ENCODE peak calls at places on chromosomes 2 and 18, in nine cellular contexts. Z, H, E, O, M, S, U, Y and A are unnamed samples.
A peak's percentile ranks its signal among the peaks of the same experiment; 100 is the strongest.

GRCh38 chr18:25132786-25133496 is 219.0 kb downstream of the ZNF521 start:
- DNase-seq in Z (no peak), O (no peak), Y (no peak), U (no peak), E (no peak), S (no peak), M (no peak), H (no peak), A (no peak)

GRCh38 chr2:197168705-197169104 is 141.9 kb downstream of the ANKRD44 start:
- DNase-seq in S (peak; percentile 92), O (no peak), Y (peak; percentile 69), H (peak; percentile 80), E (peak; percentile 52), U (peak; percentile 76), M (no peak), Z (peak; percentile 61), A (peak; percentile 71)

GRCh38 chr2:8314063-8314462 is 367.8 kb upstream of the ID2 start:
- DNase-seq in E (no peak), U (no peak), H (no peak), S (no peak), Z (no peak), M (no peak), O (no peak), Y (no peak), A (no peak)

GRCh38 chr2:69509011-69509749 is 71.9 kb upstream of the NFU1 start:
- DNase-seq in U (no peak), M (no peak), E (no peak), H (no peak), O (no peak), Z (no peak), S (peak; percentile 32), Y (peak; percentile 51), A (no peak)

GRCh38 chr2:166926657-166927056 is 38.4 kb downstream of the XIRP2 start:
- DNase-seq in E (no peak), Z (no peak), S (no peak), M (no peak), H (no peak), U (no peak), O (no peak), Y (no peak), A (no peak)

GRCh38 chr2:1563943-1564342 is 150.7 kb downstream of the TPO start:
- DNase-seq in Y (no peak), M (no peak), S (no peak), H (no peak), U (no peak), E (no peak), Z (no peak), O (no peak), A (no peak)

GRCh38 chr18:41347057-41347456 is 608.0 kb upstream of the PIK3C3 start:
- DNase-seq in Z (no peak), Y (peak; percentile 28), S (no peak), U (peak; percentile 57), O (no peak), E (no peak), H (peak; percentile 68), M (no peak), A (no peak)

GRCh38 chr18:57436965-57437333 is 1.8 kb downstream of the ONECUT2 start:
- DNase-seq in H (no peak), E (no peak), O (no peak), Y (no peak), U (no peak), S (no peak), Z (no peak), M (no peak), A (no peak)

GRCh38 chr2:69134546-69134945 is 121.6 kb downstream of the ANTXR1 start:
- DNase-seq in O (no peak), U (no peak), Z (no peak), E (no peak), M (no peak), Y (peak; percentile 37), S (no peak), H (no peak), A (no peak)

GRCh38 chr2:36360834-36361233 is 5.3 kb downstream of the CRIM1 start:
- DNase-seq in O (no peak), E (no peak), U (no peak), H (no peak), Z (no peak), S (no peak), Y (no peak), M (no peak), A (no peak)

GRCh38 chr18:448116-448515 is 52.4 kb downstream of the COLEC12 start:
- DNase-seq in S (no peak), O (no peak), Y (no peak), U (no peak), H (no peak), M (no peak), E (no peak), Z (no peak), A (no peak)

GRCh38 chr2:75099521-75099922 is 99.8 kb downstream of the TACR1 start:
- DNase-seq in U (no peak), E (no peak), Z (no peak), O (no peak), H (no peak), M (no peak), Y (no peak), S (no peak), A (no peak)

GRCh38 chr2:75102011-75102410 is 97.3 kb downstream of the TACR1 start:
- DNase-seq in U (no peak), O (no peak), S (no peak), E (no peak), M (no peak), Y (no peak), Z (no peak), H (no peak), A (no peak)

GRCh38 chr2:75100011-75100680 is 99.2 kb downstream of the TACR1 start:
- DNase-seq in S (no peak), M (no peak), U (peak; percentile 42), O (peak; percentile 71), Z (no peak), E (no peak), Y (peak; percentile 79), H (peak; percentile 32), A (peak; percentile 71)

GRCh38 chr2:75100691-75101236 is 98.6 kb downstream of the TACR1 start:
- DNase-seq in H (no peak), U (no peak), Z (no peak), Y (no peak), E (no peak), O (no peak), M (no peak), S (no peak), A (no peak)

DNA sequence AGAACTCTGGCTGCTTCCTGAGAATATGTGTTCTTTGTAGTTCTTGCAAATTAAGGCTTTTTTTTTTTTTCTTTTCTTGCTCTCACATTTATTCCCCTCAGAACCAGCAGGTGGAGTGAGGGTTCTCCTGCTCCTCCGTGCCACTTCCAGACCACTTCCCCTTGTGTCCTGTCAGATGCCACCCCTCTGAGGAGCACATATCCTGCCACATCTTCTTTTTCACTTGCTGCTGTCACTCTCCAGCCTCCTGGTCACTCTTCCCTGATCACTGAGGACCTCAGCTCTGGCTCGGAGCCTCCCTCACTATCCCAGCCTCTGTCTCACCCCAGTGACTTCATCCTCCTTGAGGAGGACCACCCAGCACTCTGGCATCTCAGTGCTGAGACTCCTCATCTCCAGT is 100.5 kb downstream of the TACR1 start:
- DNase-seq in E (no peak), O (no peak), S (no peak), Z (no peak), M (no peak), Y (peak; percentile 39), H (peak; percentile 55), U (no peak), A (peak; percentile 30)
- TF ChIP-seq CTCF in E (no peak), O (peak; percentile 42), S (no peak), Z (peak; percentile 17), M (peak; percentile 26), Y (peak; percentile 59), H (peak; percentile 65), U (peak; percentile 68), A (peak; percentile 51)

DNA sequence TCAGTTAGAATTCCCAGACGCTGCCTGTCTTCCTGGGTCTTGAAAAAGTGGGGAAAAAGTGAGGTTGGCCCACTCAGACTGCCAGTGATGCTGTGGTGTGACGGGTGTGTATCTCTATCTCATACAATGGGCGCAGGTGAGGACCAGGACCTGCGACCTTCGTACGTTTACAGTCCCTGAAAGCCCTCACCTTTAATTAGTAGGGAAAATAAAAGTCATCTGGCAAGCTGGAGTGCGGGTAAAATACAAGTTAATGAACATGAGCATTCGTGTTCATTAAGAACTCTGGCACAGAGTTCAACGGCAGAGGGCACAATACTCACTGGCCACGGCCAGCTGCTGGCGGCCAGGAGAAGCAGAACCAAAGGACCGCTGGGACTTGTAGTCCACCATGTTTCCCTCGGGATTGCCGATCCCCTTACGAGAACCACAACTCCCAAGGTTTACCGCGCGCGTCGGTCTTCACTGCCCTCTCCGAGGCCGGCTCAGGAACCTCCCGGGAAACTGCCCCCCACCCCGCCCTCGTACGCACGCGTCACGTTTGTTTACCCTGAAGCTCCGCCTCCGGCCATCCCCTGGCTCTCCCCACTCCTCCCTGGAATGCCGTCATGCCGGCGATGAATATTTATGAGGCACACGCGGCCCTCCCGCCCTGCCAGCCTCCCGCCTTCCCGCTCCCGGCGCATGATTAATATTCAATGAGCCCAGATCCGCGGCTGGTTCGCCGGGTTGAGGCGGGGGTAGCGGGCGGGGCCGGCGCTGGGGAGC is 486 bp upstream of the PHLPP1 start:
- DNase-seq in M (peak; percentile 100), Z (peak; percentile 100), H (peak; percentile 100), S (peak; percentile 99), E (peak; percentile 100), U (peak; percentile 99), O (peak; percentile 99), Y (peak; percentile 100), A (peak; percentile 100)
- H3K4me3 ChIP-seq in M (peak overlapping the region; percentile 66), Z (peak overlapping the region; percentile 73), H (peak overlapping the region; percentile 66), S (peak overlapping the region; percentile 57), E (peak overlapping the region; percentile 59), U (peak overlapping the region; percentile 78), O (peak overlapping the region; percentile 76), Y (peak overlapping the region; percentile 57), A (peak overlapping the region; percentile 59)

DNA sequence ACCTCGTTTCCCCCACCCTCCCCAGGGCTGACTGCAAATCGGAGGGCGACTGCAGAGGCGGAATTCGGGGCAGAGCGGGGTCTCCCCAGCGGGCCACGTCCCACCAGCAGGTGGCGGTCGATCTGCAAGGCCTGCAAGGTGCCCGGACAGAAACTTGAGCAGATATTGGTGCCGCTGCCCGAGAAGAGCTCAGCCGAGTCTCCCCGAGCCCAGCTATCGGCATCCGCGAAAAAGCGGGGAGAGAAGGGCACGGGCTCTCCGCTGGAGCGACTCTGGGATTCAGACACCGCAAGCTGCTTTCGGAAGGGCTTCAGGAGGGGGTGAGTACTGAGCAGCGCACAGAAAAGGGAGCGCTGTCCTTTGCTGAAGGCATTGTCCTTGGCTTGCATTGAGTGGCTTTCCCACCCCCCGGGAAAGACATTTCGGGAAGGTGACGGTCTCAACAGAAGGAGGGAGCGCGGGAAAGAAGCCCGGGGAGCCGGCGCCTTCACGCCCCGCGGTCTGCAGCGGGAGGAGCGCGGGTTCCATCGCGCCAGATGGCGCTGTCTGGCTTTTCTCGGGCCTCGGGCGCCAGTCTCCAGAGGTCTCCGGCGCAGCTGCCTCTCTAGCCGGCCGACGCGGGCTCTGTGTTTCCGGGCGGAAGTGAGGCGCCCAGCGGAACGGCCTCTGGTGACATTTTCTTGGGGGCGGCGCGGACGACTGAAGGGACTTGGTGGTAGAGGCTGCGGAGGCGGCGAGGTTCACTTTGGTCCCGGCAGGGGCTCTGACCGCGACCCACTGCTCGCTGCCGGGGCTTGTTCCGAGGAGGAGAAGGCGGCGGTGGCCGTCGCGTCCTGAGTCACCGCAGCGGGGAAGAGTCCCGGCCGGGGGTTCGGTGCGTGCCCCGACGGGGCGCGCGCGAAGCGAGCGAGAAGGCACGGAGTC is 69.5 kb downstream of the HAUS1 start:
- DNase-seq in H (peak; percentile 93), U (peak; percentile 84), Y (peak; percentile 97), Z (peak; percentile 96), M (peak; percentile 98), E (peak; percentile 83), S (peak; percentile 95), O (no peak), A (peak; percentile 94)
- TF ChIP-seq CTCF in H (peak; percentile 86), U (peak; percentile 99), Y (peak; percentile 94), Z (peak; percentile 76), M (peak; percentile 75), E (peak; percentile 79), S (peak; percentile 85), O (peak; percentile 98), A (peak; percentile 89)

GRCh38 chr2:81648370-81648769 is 1343.8 kb upstream of the LRRTM1 start:
- DNase-seq in Y (no peak), E (no peak), M (no peak), O (no peak), S (no peak), Z (no peak), H (no peak), U (no peak), A (no peak)
- H3K4me3 ChIP-seq in Y (no peak overlapping the region), E (no peak overlapping the region), M (no peak overlapping the region), O (no peak overlapping the region), S (no peak overlapping the region), Z (no peak overlapping the region), H (no peak overlapping the region), U (no peak overlapping the region), A (no peak overlapping the region)